ENCODE peak calls at places on chromosomes 5 and 9, in six cellular contexts. E is GM12865; X is retina; S is cerebellar cortex; R is neuronal stem cell; K is activated CD8-positive, alpha-beta memory T cell treated with anti-CD3 and anti-CD28 coated beads for 24 hours. M is an unnamed sample.

GRCh38 chr5:32233696-32234447 is 59.8 kb upstream of the GOLPH3 start:
- DNase-seq in S (peak), R (no peak), K (no peak), X (no peak), E (no peak), M (no peak)

GRCh38 chr9:79581794-79582193 is 10.0 kb downstream of the TLE4 start:
- DNase-seq in S (no peak), K (no peak), X (no peak), R (no peak), E (no peak), M (no peak)

GRCh38 chr5:53779541-53779981 is 219.1 kb downstream of the NDUFS4 start:
- DNase-seq in S (no peak), R (no peak), K (no peak), E (peak), X (peak), M (no peak)

GRCh38 chr9:117649126-117649525 is 55.1 kb upstream of the TLR4 start:
- DNase-seq in X (no peak), S (no peak), R (no peak), E (no peak), K (no peak), M (no peak)

GRCh38 chr9:36006541-36006940 is 30.2 kb upstream of the RECK start:
- DNase-seq in K (no peak), E (peak), X (no peak), R (no peak), S (no peak), M (no peak)

GRCh38 chr9:36924071-36924470 is 110.0 kb downstream of the PAX5 start:
- DNase-seq in E (peak), S (no peak), K (no peak), R (no peak), X (no peak), M (no peak)

GRCh38 chr5:149445739-149446369 is 66.8 kb upstream of the IL17B start:
- DNase-seq in R (no peak), X (no peak), S (no peak), K (no peak), E (no peak), M (peak)

GRCh38 chr9:893843-894420 is 52.4 kb downstream of the DMRT1 start:
- DNase-seq in K (peak), R (peak), E (peak), X (peak), S (peak), M (peak)

GRCh38 chr5:144549580-144549979 is 378.9 kb downstream of the KCTD16 start:
- DNase-seq in X (no peak), K (no peak), R (no peak), S (peak), E (no peak), M (peak)

GRCh38 chr9:31790720-31791119 is 593.7 kb upstream of the ACO1 start:
- DNase-seq in X (no peak), K (no peak), E (no peak), R (no peak), S (no peak), M (no peak)

GRCh38 chr9:125125523-125125922 is 17.8 kb downstream of the SCAI start:
- DNase-seq in S (no peak), K (no peak), E (no peak), X (no peak), R (no peak), M (peak)

GRCh38 chr5:142664067-142664466 is 21.8 kb downstream of the FGF1 start:
- DNase-seq in S (no peak), X (no peak), R (no peak), E (no peak), K (no peak), M (no peak)

GRCh38 chr5:7705736-7706135 is 145.2 kb downstream of the CFAP90 start:
- DNase-seq in K (no peak), S (no peak), X (no peak), E (no peak), R (no peak), M (no peak)